ENCODE peak calls at places on chromosomes 5 and 9, in eight cellular contexts. One of them, this sample, is unnamed.

GRCh38 chr9:137032893-137033292 is 1.0 kb upstream of the FUT7 start:
- DNase-seq in Panc1: no peak
- DNase-seq in mesenchymal stem cell: no peak
- DNase-seq in HepG2: no peak
- DNase-seq in fibroblast of lung: no peak
- DNase-seq in CD4-positive, CD25-positive, alpha-beta regulatory T cell: no peak
- DNase-seq in SK-N-SH: no peak
- DNase-seq in heart left ventricle: peak; percentile 87
- DNase-seq in this sample: no peak

GRCh38 chr5:141711687-141712086 is 29.7 kb upstream of the ARAP3 start:
- DNase-seq in Panc1: no peak
- DNase-seq in mesenchymal stem cell: no peak
- DNase-seq in HepG2: no peak
- DNase-seq in fibroblast of lung: no peak
- DNase-seq in CD4-positive, CD25-positive, alpha-beta regulatory T cell: no peak
- DNase-seq in SK-N-SH: no peak
- DNase-seq in heart left ventricle: no peak
- DNase-seq in this sample: no peak

GRCh38 chr9:88418715-88419540 is 30.7 kb downstream of the SPIN1 start:
- DNase-seq in Panc1: no peak
- DNase-seq in mesenchymal stem cell: no peak
- DNase-seq in HepG2: no peak
- DNase-seq in fibroblast of lung: peak; percentile 65
- DNase-seq in CD4-positive, CD25-positive, alpha-beta regulatory T cell: no peak
- DNase-seq in SK-N-SH: no peak
- DNase-seq in heart left ventricle: no peak
- DNase-seq in this sample: no peak

GRCh38 chr5:82277613-82277986 is 554 bp downstream of the RPS23 start:
- DNase-seq in Panc1: no peak
- DNase-seq in mesenchymal stem cell: no peak
- DNase-seq in HepG2: no peak
- DNase-seq in fibroblast of lung: no peak
- DNase-seq in CD4-positive, CD25-positive, alpha-beta regulatory T cell: no peak
- DNase-seq in SK-N-SH: peak; percentile 8
- DNase-seq in heart left ventricle: no peak
- DNase-seq in this sample: no peak

GRCh38 chr5:108266235-108266634 is 115.7 kb downstream of the FBXL17 start:
- DNase-seq in Panc1: no peak
- DNase-seq in mesenchymal stem cell: peak; percentile 5
- DNase-seq in HepG2: no peak
- DNase-seq in fibroblast of lung: peak; percentile 30
- DNase-seq in CD4-positive, CD25-positive, alpha-beta regulatory T cell: no peak
- DNase-seq in SK-N-SH: no peak
- DNase-seq in heart left ventricle: no peak
- DNase-seq in this sample: no peak

GRCh38 chr5:111143910-111144309 is 51.8 kb downstream of the WDR36 start:
- DNase-seq in Panc1: no peak
- DNase-seq in mesenchymal stem cell: peak; percentile 3
- DNase-seq in HepG2: no peak
- DNase-seq in fibroblast of lung: peak; percentile 97
- DNase-seq in CD4-positive, CD25-positive, alpha-beta regulatory T cell: no peak
- DNase-seq in SK-N-SH: no peak
- DNase-seq in heart left ventricle: peak; percentile 67
- DNase-seq in this sample: no peak

GRCh38 chr9:92463387-92463786 is 18.9 kb downstream of the ASPN start:
- DNase-seq in Panc1: no peak
- DNase-seq in mesenchymal stem cell: no peak
- DNase-seq in HepG2: no peak
- DNase-seq in fibroblast of lung: no peak
- DNase-seq in CD4-positive, CD25-positive, alpha-beta regulatory T cell: no peak
- DNase-seq in SK-N-SH: no peak
- DNase-seq in heart left ventricle: no peak
- DNase-seq in this sample: no peak

GRCh38 chr5:123549256-123549904 is 37.4 kb downstream of the CSNK1G3 start:
- DNase-seq in Panc1: no peak
- DNase-seq in mesenchymal stem cell: no peak
- DNase-seq in HepG2: no peak
- DNase-seq in fibroblast of lung: no peak
- DNase-seq in CD4-positive, CD25-positive, alpha-beta regulatory T cell: peak; percentile 65
- DNase-seq in SK-N-SH: no peak
- DNase-seq in heart left ventricle: no peak
- DNase-seq in this sample: peak; percentile 74

GRCh38 chr9:27714388-27714787 is 141.1 kb upstream of the C9orf72 start:
- DNase-seq in Panc1: no peak
- DNase-seq in mesenchymal stem cell: no peak
- DNase-seq in HepG2: no peak
- DNase-seq in fibroblast of lung: no peak
- DNase-seq in CD4-positive, CD25-positive, alpha-beta regulatory T cell: no peak
- DNase-seq in SK-N-SH: peak; percentile 23
- DNase-seq in heart left ventricle: no peak
- DNase-seq in this sample: no peak

GRCh38 chr5:26282190-26282589 is 756.2 kb downstream of the CDH9 start:
- DNase-seq in Panc1: no peak
- DNase-seq in mesenchymal stem cell: no peak
- DNase-seq in HepG2: no peak
- DNase-seq in fibroblast of lung: no peak
- DNase-seq in CD4-positive, CD25-positive, alpha-beta regulatory T cell: no peak
- DNase-seq in SK-N-SH: no peak
- DNase-seq in heart left ventricle: no peak
- DNase-seq in this sample: no peak

GRCh38 chr5:40540301-40540700 is 139.4 kb upstream of the PTGER4 start:
- DNase-seq in Panc1: no peak
- DNase-seq in mesenchymal stem cell: no peak
- DNase-seq in HepG2: no peak
- DNase-seq in fibroblast of lung: no peak
- DNase-seq in CD4-positive, CD25-positive, alpha-beta regulatory T cell: no peak
- DNase-seq in SK-N-SH: no peak
- DNase-seq in heart left ventricle: no peak
- DNase-seq in this sample: no peak

GRCh38 chr9:113479150-113479761 is 15.7 kb downstream of the RGS3 start:
- DNase-seq in Panc1: no peak
- DNase-seq in mesenchymal stem cell: no peak
- DNase-seq in HepG2: no peak
- DNase-seq in fibroblast of lung: no peak
- DNase-seq in CD4-positive, CD25-positive, alpha-beta regulatory T cell: no peak
- DNase-seq in SK-N-SH: no peak
- DNase-seq in heart left ventricle: no peak
- DNase-seq in this sample: no peak

GRCh38 chr9:479951-480350 is 265.3 kb downstream of the DOCK8 start:
- DNase-seq in Panc1: no peak
- DNase-seq in mesenchymal stem cell: no peak
- DNase-seq in HepG2: no peak
- DNase-seq in fibroblast of lung: peak; percentile 17
- DNase-seq in CD4-positive, CD25-positive, alpha-beta regulatory T cell: no peak
- DNase-seq in SK-N-SH: no peak
- DNase-seq in heart left ventricle: no peak
- DNase-seq in this sample: no peak

GRCh38 chr5:174348582-174348981 is 303.1 kb downstream of the NSG2 start:
- DNase-seq in Panc1: no peak
- DNase-seq in mesenchymal stem cell: no peak
- DNase-seq in HepG2: no peak
- DNase-seq in fibroblast of lung: peak; percentile 90
- DNase-seq in CD4-positive, CD25-positive, alpha-beta regulatory T cell: no peak
- DNase-seq in SK-N-SH: no peak
- DNase-seq in heart left ventricle: no peak
- DNase-seq in this sample: no peak

GRCh38 chr5:25414746-25415145 is 770.0 kb upstream of the CDH10 start:
- DNase-seq in Panc1: no peak
- DNase-seq in mesenchymal stem cell: peak; percentile 79
- DNase-seq in HepG2: no peak
- DNase-seq in fibroblast of lung: peak; percentile 60
- DNase-seq in CD4-positive, CD25-positive, alpha-beta regulatory T cell: no peak
- DNase-seq in SK-N-SH: no peak
- DNase-seq in heart left ventricle: no peak
- DNase-seq in this sample: no peak

GRCh38 chr9:104993291-104993963 is 65.5 kb upstream of the ABCA1 start:
- DNase-seq in Panc1: no peak
- DNase-seq in mesenchymal stem cell: peak; percentile 96
- DNase-seq in HepG2: peak; percentile 63
- DNase-seq in fibroblast of lung: peak; percentile 91
- DNase-seq in CD4-positive, CD25-positive, alpha-beta regulatory T cell: no peak
- DNase-seq in SK-N-SH: no peak
- DNase-seq in heart left ventricle: peak; percentile 81
- DNase-seq in this sample: no peak

GRCh38 chr5:138115254-138115653 is 24.0 kb downstream of the NME5 start:
- DNase-seq in Panc1: no peak
- DNase-seq in mesenchymal stem cell: no peak
- DNase-seq in HepG2: no peak
- DNase-seq in fibroblast of lung: no peak
- DNase-seq in CD4-positive, CD25-positive, alpha-beta regulatory T cell: no peak
- DNase-seq in SK-N-SH: no peak
- DNase-seq in heart left ventricle: no peak
- DNase-seq in this sample: no peak

GRCh38 chr5:38258319-38259061 is at the start of gene EGFLAM:
- DNase-seq in Panc1: no peak
- DNase-seq in mesenchymal stem cell: peak; percentile 39
- DNase-seq in HepG2: no peak
- DNase-seq in fibroblast of lung: peak; percentile 6
- DNase-seq in CD4-positive, CD25-positive, alpha-beta regulatory T cell: no peak
- DNase-seq in SK-N-SH: peak; percentile 83
- DNase-seq in heart left ventricle: peak; percentile 70
- DNase-seq in this sample: no peak
- H3K4me3 ChIP-seq in Panc1: peak within 1 kb of the TSS; percentile 41
- H3K4me3 ChIP-seq in mesenchymal stem cell: peak within 1 kb of the TSS; percentile 32
- H3K4me3 ChIP-seq in HepG2: peak within 1 kb of the TSS; percentile 59
- H3K4me3 ChIP-seq in fibroblast of lung: peak within 1 kb of the TSS; percentile 11
- H3K4me3 ChIP-seq in CD4-positive, CD25-positive, alpha-beta regulatory T cell: no peak within 1 kb of the TSS
- H3K4me3 ChIP-seq in SK-N-SH: peak within 1 kb of the TSS; percentile 61
- H3K4me3 ChIP-seq in heart left ventricle: peak within 1 kb of the TSS; percentile 57
- H3K4me3 ChIP-seq in this sample: no peak within 1 kb of the TSS

DNA sequence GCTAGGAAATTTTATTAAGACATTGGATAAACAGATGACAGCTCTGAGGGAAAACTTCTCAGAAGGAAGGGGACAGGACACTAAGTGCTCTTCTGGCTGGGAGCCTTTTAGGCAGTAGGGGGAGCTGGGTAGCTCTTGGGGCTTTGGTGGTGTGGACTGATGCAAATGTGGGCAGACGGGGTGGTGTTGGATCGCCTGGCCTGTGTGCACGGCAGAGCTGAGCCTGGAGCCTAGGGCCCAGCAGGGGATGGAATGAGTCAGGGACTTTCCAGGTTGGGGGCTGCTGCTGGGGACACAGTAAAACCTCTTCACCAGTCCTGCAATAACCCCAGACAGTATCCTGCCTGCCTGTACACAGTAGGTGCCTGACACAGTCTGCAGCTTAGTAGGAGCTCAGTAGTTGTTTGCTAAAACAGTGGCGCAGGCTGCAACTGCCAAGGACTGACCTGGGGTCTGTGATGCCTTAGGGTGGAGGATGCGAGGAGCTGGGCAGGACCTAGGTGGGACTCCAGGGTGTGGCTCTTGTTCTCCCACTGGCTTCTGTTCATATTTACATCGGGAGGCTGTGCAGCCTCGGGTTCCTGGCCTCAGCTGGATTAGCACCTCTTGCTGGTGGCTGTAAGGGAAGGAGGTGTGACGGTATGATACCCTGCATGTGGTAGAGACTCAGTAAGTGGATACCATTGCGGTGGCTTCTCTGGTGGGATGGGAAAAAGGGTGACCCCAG is 83.8 kb downstream of the DAB2IP start:
- DNase-seq in Panc1: no peak
- DNase-seq in mesenchymal stem cell: peak; percentile 86
- DNase-seq in HepG2: peak; percentile 62
- DNase-seq in fibroblast of lung: peak; percentile 72
- DNase-seq in CD4-positive, CD25-positive, alpha-beta regulatory T cell: no peak
- DNase-seq in SK-N-SH: no peak
- DNase-seq in heart left ventricle: no peak
- DNase-seq in this sample: no peak
- H3K4me3 ChIP-seq in Panc1: no peak overlapping the region
- H3K4me3 ChIP-seq in mesenchymal stem cell: no peak overlapping the region
- H3K4me3 ChIP-seq in HepG2: no peak overlapping the region
- H3K4me3 ChIP-seq in fibroblast of lung: no peak overlapping the region
- H3K4me3 ChIP-seq in CD4-positive, CD25-positive, alpha-beta regulatory T cell: no peak overlapping the region
- H3K4me3 ChIP-seq in SK-N-SH: no peak overlapping the region
- H3K4me3 ChIP-seq in heart left ventricle: no peak overlapping the region
- H3K4me3 ChIP-seq in this sample: no peak overlapping the region

DNA sequence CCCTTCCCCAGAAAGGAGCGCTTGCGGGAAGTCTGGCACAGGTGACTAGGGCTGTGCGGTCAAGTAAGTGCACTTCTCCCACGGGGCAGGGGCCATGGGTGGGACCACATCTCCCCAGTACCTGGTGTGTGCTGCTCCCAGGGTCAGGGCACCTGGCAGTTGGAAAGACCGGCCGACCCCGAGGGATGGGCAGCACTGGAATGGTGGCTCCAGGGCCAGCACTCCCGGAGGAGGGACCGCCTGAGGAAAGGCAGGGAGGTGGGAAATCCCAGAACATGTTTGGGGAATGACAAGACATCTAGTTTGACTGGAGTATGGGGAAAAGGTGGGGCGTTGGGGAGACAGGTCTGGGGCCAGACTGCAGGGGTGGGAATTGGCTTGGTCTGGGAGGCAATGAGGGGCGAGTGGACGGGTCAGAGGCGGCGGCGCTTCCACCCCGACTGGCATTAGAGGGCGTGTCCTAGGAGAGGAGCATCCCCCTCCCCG is 699 bp upstream of the GLIPR2 start:
- DNase-seq in Panc1: no peak
- DNase-seq in mesenchymal stem cell: no peak
- DNase-seq in HepG2: no peak
- DNase-seq in fibroblast of lung: no peak
- DNase-seq in CD4-positive, CD25-positive, alpha-beta regulatory T cell: no peak
- DNase-seq in SK-N-SH: no peak
- DNase-seq in heart left ventricle: no peak
- DNase-seq in this sample: no peak
- H3K4me3 ChIP-seq in Panc1: peak overlapping the region; percentile 49
- H3K4me3 ChIP-seq in mesenchymal stem cell: peak overlapping the region; percentile 71
- H3K4me3 ChIP-seq in HepG2: peak overlapping the region; percentile 40
- H3K4me3 ChIP-seq in fibroblast of lung: peak overlapping the region; percentile 55
- H3K4me3 ChIP-seq in CD4-positive, CD25-positive, alpha-beta regulatory T cell: no peak overlapping the region
- H3K4me3 ChIP-seq in SK-N-SH: peak overlapping the region; percentile 83
- H3K4me3 ChIP-seq in heart left ventricle: peak overlapping the region; percentile 81
- H3K4me3 ChIP-seq in this sample: no peak overlapping the region

DNA sequence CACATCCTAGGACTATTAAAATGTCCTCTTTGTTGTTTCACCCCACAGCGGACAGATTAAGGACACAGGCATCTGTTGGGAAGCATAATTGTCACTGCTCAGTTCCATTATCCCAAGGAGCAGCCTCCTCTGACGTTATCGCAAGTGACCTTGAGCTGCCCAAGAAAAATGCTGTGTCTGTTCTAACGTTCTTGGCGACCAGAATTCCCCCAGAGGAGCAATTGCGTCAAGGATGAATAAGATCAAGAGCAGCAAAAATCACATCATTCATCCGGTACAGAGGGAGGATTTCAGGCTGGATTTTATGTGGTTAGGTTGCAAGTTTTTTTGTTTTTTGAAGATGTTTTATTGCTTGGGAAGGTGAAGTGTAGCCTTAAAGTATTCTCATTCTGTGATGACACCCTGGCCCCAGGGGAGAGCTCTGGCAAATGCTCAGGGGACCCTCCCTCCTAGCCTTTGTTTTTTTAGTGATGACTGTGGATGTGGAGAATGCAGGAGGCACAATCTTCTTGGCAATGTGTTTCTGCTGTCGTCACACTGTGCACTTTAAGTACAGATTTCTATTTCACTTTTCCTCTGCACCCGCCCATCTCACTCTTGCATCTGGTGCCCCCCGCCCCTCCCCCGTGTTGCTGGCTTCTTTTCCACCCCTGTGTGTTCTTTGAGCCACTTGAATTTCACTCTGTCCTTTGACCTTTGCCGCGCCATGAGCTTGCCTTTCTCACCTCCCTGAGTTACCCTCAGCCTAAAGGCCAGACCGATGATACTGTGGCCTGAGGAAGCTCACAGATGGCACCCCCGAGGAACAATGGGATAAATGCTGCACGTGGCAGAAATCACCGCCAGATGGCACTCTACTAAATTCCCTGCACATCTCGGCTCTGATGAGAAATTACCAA is 308.4 kb downstream of the RAB3C start:
- DNase-seq in Panc1: peak; percentile 25
- DNase-seq in mesenchymal stem cell: peak; percentile 72
- DNase-seq in HepG2: peak; percentile 24
- DNase-seq in fibroblast of lung: peak; percentile 83
- DNase-seq in CD4-positive, CD25-positive, alpha-beta regulatory T cell: peak; percentile 25
- DNase-seq in SK-N-SH: peak; percentile 75
- DNase-seq in heart left ventricle: peak; percentile 72
- DNase-seq in this sample: peak; percentile 48
- H3K4me3 ChIP-seq in Panc1: no peak overlapping the region
- H3K4me3 ChIP-seq in mesenchymal stem cell: no peak overlapping the region
- H3K4me3 ChIP-seq in HepG2: no peak overlapping the region
- H3K4me3 ChIP-seq in fibroblast of lung: no peak overlapping the region
- H3K4me3 ChIP-seq in CD4-positive, CD25-positive, alpha-beta regulatory T cell: no peak overlapping the region
- H3K4me3 ChIP-seq in SK-N-SH: peak overlapping the region; percentile 49
- H3K4me3 ChIP-seq in heart left ventricle: no peak overlapping the region
- H3K4me3 ChIP-seq in this sample: no peak overlapping the region